ENCODE peak calls at places on chromosomes 3 and 15, in four cellular contexts. D, F, J and M are unnamed samples.
A peak's percentile ranks its signal among the peaks of the same experiment; 100 is the strongest.

GRCh38 chr15:78056714-78057269 is 20.7 kb downstream of the TBC1D2B start:
- DNase-seq in D (no peak), F (no peak), J (no peak), M (no peak)

GRCh38 chr3:170440346-170440745 is 21.7 kb downstream of the CLDN11 start:
- DNase-seq in D (no peak), F (no peak), J (no peak), M (no peak)

GRCh38 chr3:56837196-56837955 is 35.6 kb upstream of the ARHGEF3 start:
- DNase-seq in D (no peak), F (no peak), J (no peak), M (no peak)

GRCh38 chr3:114866430-114866829 is 280.7 kb downstream of the ZBTB20 start:
- DNase-seq in D (no peak), F (no peak), J (no peak), M (no peak)

GRCh38 chr3:41881233-41881821 is 80.6 kb downstream of the ULK4 start:
- DNase-seq in D (no peak), F (no peak), J (peak; percentile 23), M (no peak)

GRCh38 chr3:43766672-43767465 is 76.1 kb downstream of the ABHD5 start:
- DNase-seq in D (no peak), F (no peak), J (no peak), M (no peak)

GRCh38 chr3:46903341-46904302 is 26.1 kb downstream of the PTH1R start:
- DNase-seq in D (no peak), F (peak; percentile 71), J (no peak), M (no peak)

GRCh38 chr15:65056868-65057548 is 10.8 kb downstream of the RASL12 start:
- DNase-seq in D (peak; percentile 76), F (no peak), J (peak; percentile 96), M (no peak)

GRCh38 chr3:154324919-154325318 is 632 bp upstream of the DHX36 start:
- DNase-seq in D (no peak), F (no peak), J (peak; percentile 63), M (no peak)

GRCh38 chr15:85837011-85837433 is 42.3 kb upstream of the KLHL25 start:
- DNase-seq in D (peak; percentile 80), F (no peak), J (peak; percentile 84), M (no peak)

GRCh38 chr3:107068980-107069379 is 308.3 kb upstream of the CCDC54 start:
- DNase-seq in D (no peak), F (no peak), J (no peak), M (no peak)

GRCh38 chr3:97815149-97815917 is 6.5 kb upstream of the CRYBG3 start:
- DNase-seq in D (no peak), F (no peak), J (no peak), M (no peak)

GRCh38 chr15:52481915-52482314 is 46.8 kb downstream of the MYO5A start:
- DNase-seq in D (no peak), F (no peak), J (no peak), M (no peak)

GRCh38 chr3:185656321-185656840 is 70.3 kb downstream of the SENP2 start:
- DNase-seq in D (no peak), F (no peak), J (no peak), M (no peak)

GRCh38 chr15:25734680-25735355 is 128.3 kb downstream of the ATP10A start:
- DNase-seq in D (no peak), F (no peak), J (no peak), M (no peak)
- TF ChIP-seq PHF8 in D (no peak), F (no peak), J (no peak), M (no peak)

DNA sequence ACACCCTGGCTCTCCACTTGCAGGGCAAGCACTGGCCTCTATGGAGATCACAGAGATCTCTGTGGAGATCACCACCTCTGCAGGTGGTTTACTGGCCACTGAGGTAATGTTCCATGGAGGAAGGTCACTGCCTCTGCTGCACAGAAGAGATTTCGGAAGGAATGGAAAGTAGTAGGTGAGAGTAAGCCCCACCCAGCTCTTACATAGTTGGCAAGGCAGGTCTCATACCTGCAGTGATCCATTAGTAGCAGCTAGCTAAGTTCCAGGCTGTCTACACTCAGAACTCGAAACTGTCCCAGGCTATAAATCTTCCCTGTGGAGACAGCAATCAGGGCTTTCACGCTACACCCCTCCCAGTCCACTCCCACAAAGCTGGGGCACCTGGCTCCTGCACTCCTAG is 194.3 kb upstream of the MANF start:
- DNase-seq in D (no peak), F (no peak), J (no peak), M (no peak)
- TF ChIP-seq PHF8 in D (no peak), F (no peak), J (no peak), M (no peak)

DNA sequence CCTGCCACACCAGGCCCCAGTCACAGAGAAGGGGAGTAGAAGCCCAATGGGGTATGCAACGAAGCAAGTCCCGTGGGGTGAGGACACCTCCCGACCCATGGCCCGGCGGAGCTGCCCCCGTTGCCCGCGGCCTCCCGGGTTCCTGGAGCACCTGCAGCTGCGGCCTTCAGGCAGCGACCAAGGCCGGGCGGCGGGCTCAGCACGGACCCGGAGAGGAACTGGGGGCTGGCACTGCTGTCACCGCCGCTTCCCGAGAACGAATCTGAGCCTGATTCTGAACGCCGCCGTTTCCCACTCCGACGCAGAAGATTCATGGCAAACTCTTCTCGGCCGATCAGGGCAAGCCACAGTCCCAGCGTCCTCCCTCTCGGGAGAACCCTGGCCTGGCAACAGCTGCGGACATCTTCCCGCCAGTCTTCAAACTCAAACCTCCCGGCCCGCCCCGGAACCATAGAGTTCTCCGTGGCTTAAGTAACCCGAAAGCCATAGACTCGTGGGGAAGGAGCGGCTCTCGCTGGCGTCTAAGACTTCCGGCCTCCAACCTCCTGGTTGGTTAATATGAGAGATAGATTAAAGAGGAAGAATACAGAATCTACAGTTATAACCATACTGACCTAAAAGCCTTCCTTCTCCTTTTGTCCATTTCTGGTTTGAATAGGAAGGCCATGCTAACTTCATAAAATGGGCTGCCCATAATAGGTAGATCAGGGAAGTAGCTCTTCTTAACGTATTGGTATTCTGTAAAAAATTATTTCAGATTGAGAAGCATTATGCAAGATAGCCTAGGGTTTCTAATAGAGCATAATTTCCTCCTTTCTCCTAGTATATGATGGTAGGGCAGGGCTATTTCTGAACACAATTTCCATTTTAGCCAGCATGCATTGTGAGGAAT is at the start of gene POLQ:
- DNase-seq in D (peak; percentile 92), F (peak; percentile 79), J (peak; percentile 87), M (peak; percentile 49)
- TF ChIP-seq PHF8 in D (peak; percentile 21), F (peak; percentile 83), J (peak; percentile 87), M (peak; percentile 84)

GRCh38 chr3:52432225-52432624 is 12.7 kb downstream of the SEMA3G start:
- DNase-seq in D (no peak), F (no peak), J (no peak), M (no peak)

GRCh38 chr3:52432631-52433030 is 12.3 kb downstream of the SEMA3G start:
- DNase-seq in D (no peak), F (no peak), J (no peak), M (no peak)

GRCh38 chr3:52430416-52430810 is 14.5 kb downstream of the SEMA3G start:
- DNase-seq in D (no peak), F (no peak), J (no peak), M (no peak)

GRCh38 chr3:52429779-52430415 is 15.0 kb downstream of the SEMA3G start:
- DNase-seq in D (no peak), F (no peak), J (peak; percentile 95), M (no peak)

GRCh38 chr3:52431459-52432223 is 13.3 kb downstream of the SEMA3G start:
- DNase-seq in D (no peak), F (no peak), J (no peak), M (no peak)
- TF ChIP-seq PHF8 in D (no peak), F (no peak), J (no peak), M (no peak)

GRCh38 chr15:88882745-88883144 is 12.6 kb downstream of the HAPLN3 start:
- DNase-seq in D (no peak), F (no peak), J (no peak), M (no peak)
- TF ChIP-seq PHF8 in D (no peak), F (no peak), J (no peak), M (no peak)

GRCh38 chr15:66425837-66426236 is 39.1 kb downstream of the MAP2K1 start:
- DNase-seq in D (no peak), F (no peak), J (no peak), M (no peak)
- TF ChIP-seq PHF8 in D (no peak), F (no peak), J (no peak), M (no peak)

GRCh38 chr3:76038949-76039348 is 253.6 kb upstream of the ZNF717 start:
- DNase-seq in D (no peak), F (no peak), J (no peak), M (no peak)

GRCh38 chr3:76043746-76044145 is 258.4 kb upstream of the ZNF717 start:
- DNase-seq in D (no peak), F (no peak), J (no peak), M (peak; percentile 70)

GRCh38 chr3:76040946-76041345 is 255.6 kb upstream of the ZNF717 start:
- DNase-seq in D (no peak), F (no peak), J (no peak), M (no peak)

GRCh38 chr3:76034652-76035051 is 249.3 kb upstream of the ZNF717 start:
- DNase-seq in D (no peak), F (no peak), J (no peak), M (no peak)

GRCh38 chr3:76039431-76039830 is 254.1 kb upstream of the ZNF717 start:
- DNase-seq in D (no peak), F (no peak), J (no peak), M (no peak)
- TF ChIP-seq PHF8 in D (no peak), F (no peak), J (no peak), M (no peak)

DNA sequence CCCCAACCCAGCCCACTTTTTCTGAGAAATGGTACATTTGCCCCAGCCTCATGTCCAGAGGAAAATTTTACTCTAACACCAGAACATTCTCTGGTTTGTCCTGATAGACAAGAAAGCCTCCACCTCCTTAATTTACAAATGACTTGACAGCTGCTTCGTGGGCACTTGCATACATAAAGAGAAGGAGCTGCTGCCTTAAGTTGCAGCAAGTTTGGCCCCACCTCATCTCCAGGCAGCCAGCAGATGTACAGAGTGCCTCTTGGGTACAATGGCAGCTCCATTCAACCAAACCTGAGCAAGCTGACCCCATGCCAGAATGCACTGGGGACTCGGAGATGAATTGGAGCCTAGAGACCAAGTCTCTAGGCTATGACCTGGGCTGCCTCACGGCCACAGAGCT is 6.2 kb upstream of the H1-8 start:
- DNase-seq in D (no peak), F (no peak), J (no peak), M (no peak)
- TF ChIP-seq PHF8 in D (no peak), F (no peak), J (no peak), M (no peak)

DNA sequence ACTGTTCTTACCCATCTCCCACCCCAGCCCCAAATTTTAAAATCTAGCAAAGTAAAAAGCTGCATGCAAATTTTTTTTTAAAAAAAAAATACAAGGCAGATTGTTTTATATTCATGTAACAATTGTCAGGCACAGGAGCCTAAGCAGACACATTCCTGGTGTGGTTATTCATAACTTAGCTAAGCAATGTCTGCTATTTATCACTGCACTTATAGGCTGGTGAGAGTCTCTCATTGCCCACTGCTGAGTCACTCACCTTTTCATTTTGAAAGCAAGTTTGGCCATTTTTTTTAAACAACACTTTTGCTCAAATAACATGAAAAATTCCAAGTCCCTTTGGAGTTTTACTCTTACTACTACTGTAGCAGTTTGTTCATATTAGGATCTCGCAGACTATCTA is 413.9 kb downstream of the RBMS3 start:
- DNase-seq in D (peak; percentile 85), F (no peak), J (peak; percentile 3), M (no peak)
- TF ChIP-seq PHF8 in D (no peak), F (no peak), J (no peak), M (no peak)